ENCODE peak calls at places on chromosome 15, in ten cellular contexts. N is BE2C; I is CD8-positive, alpha-beta T cell; W is NB4; V is stomach; H is heart left ventricle; O is MM.1S; J is testis; K is choroid plexus epithelial cell; U is AG09309. E is an unnamed sample.

GRCh38 chr15:65323071-65323511 is 18.6 kb downstream of the RNU5B-1 start:
- DNase-seq in W (no peak), I (no peak), V (no peak), J (peak; percentile 85), U (no peak), K (peak; percentile 54), O (no peak), N (peak; percentile 97), H (peak; percentile 75), E (peak; percentile 41)

GRCh38 chr15:44713006-44713966 is 2.0 kb downstream of the B2M start:
- DNase-seq in I (no peak), H (no peak), J (no peak), O (peak; percentile 18), U (no peak), W (peak; percentile 52), V (no peak), N (no peak), K (peak; percentile 67), E (no peak)

GRCh38 chr15:37872661-37873060 is 61.8 kb upstream of the TMCO5A start:
- DNase-seq in O (no peak), W (no peak), H (no peak), J (no peak), N (no peak), U (no peak), V (no peak), I (no peak), K (peak; percentile 23), E (no peak)

GRCh38 chr15:73990250-73991005 is 1.7 kb downstream of the STOML1 start:
- DNase-seq in J (no peak), K (no peak), N (no peak), V (no peak), U (no peak), O (no peak), H (no peak), I (no peak), W (no peak), E (no peak)

GRCh38 chr15:44802336-44802735 is 66.0 kb downstream of the TRIM69 start:
- DNase-seq in U (no peak), K (no peak), J (no peak), W (no peak), V (no peak), H (no peak), O (peak; percentile 35), I (no peak), N (no peak), E (no peak)

GRCh38 chr15:70974004-70974832 is 81.6 kb downstream of the LRRC49 start:
- DNase-seq in V (no peak), J (no peak), H (no peak), K (peak; percentile 84), W (peak; percentile 47), U (peak; percentile 49), N (no peak), I (no peak), O (peak; percentile 24), E (no peak)

GRCh38 chr15:68252925-68253534 is 23.5 kb upstream of the CLN6 start:
- DNase-seq in J (peak; percentile 71), I (no peak), N (peak; percentile 42), K (peak; percentile 94), O (peak; percentile 88), V (peak; percentile 37), W (peak; percentile 83), U (peak; percentile 68), H (no peak), E (no peak)

GRCh38 chr15:20344601-20345400 is 196.8 kb downstream of the GOLGA6L6 start:
- DNase-seq in J (no peak), U (no peak), O (peak; percentile 6), N (no peak), H (peak; percentile 22), V (no peak), K (no peak), I (no peak), W (no peak), E (no peak)

DNA sequence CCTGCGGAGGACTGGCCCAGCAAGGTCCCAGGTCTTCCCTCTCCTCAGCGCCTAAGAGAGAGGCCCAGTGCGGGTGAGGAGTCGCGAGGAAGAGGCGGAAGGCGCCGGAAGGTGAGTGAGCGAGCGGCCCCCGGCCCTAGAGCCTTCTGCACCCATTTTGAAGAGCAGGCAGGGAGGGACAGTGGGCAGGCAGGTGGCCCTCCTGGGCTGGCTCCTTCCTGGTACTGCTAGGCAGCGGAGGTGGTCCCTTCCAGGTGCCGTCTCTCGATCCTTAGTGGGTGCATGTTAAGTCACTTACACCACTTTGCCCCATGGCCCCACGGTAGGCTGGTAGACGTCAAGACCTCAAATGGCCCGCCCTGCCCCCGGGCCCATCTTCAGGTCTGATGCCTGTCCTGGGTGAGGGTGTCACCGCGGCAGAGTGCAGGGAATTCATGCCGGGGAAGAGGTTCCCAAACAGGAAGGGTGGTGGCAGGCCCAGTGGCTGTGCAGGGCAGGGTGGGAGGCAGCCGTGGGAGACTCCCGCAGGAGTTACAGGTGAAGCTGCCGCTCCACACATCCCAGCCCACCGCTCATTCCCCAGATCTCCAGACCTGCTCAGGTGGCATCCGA is 14.4 kb downstream of the PAK6 start:
- DNase-seq in U (no peak), W (no peak), H (no peak), N (peak; percentile 5), K (no peak), V (no peak), J (no peak), O (no peak), I (no peak), E (no peak)
- H3K4me3 ChIP-seq in U (peak overlapping the region; percentile 42), W (no peak overlapping the region), H (peak overlapping the region; percentile 61), N (peak overlapping the region; percentile 48), K (peak overlapping the region; percentile 54), V (peak overlapping the region; percentile 61), J (peak overlapping the region; percentile 56), O (peak overlapping the region; percentile 68), I (peak overlapping the region; percentile 48), E (peak overlapping the region; percentile 30)

GRCh38 chr15:89227425-89227824 is 6.0 kb upstream of the RLBP1 start:
- DNase-seq in U (no peak), J (peak; percentile 74), W (no peak), V (no peak), K (no peak), H (no peak), N (no peak), O (no peak), I (no peak), E (no peak)

GRCh38 chr15:89231832-89232231 is 10.5 kb upstream of the RLBP1 start:
- DNase-seq in I (no peak), O (no peak), V (no peak), W (no peak), H (no peak), U (no peak), K (no peak), N (no peak), J (no peak), E (no peak)

GRCh38 chr15:89225588-89225987 is 4.2 kb upstream of the RLBP1 start:
- DNase-seq in K (no peak), J (no peak), O (no peak), I (no peak), U (no peak), N (no peak), V (no peak), W (no peak), H (no peak), E (no peak)

GRCh38 chr15:89226359-89227221 is 5.2 kb upstream of the RLBP1 start:
- DNase-seq in I (no peak), K (no peak), U (no peak), O (no peak), W (no peak), J (peak; percentile 94), H (no peak), N (no peak), V (no peak), E (no peak)

DNA sequence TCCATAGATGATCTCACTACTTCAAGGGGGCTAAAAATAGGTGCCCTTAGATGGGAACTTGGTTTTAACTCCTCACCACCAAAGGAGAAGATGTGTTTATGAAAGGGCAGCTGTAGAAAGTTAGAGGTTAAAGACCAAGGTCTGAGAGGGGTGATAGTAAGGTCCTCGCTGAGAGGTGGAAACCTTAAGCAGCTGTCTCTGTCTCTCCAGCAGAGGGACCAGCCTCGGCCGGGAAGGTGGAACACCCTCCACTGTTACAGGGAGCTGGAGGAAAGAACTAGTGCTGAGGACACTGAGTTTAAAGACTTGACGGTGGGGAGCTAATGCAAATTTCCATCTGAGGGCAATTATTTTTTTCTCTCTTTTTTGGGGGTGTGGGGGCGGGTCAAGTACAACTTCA is 8.9 kb upstream of the RLBP1 start:
- DNase-seq in W (peak; percentile 45), K (peak; percentile 16), N (no peak), O (no peak), H (no peak), U (no peak), I (no peak), V (no peak), J (no peak), E (no peak)
- TF ChIP-seq CTCF in W (peak; percentile 18), K (peak; percentile 49), N (peak; percentile 22), O (no peak), H (no peak), U (peak; percentile 23), I (no peak), V (no peak), J (no peak), E (no peak)

GRCh38 chr15:69910511-69910910 is 187.2 kb downstream of the TLE3 start:
- DNase-seq in V (no peak), I (no peak), K (no peak), J (no peak), U (no peak), H (no peak), N (no peak), W (no peak), O (no peak), E (no peak)

GRCh38 chr15:69908518-69909420 is 188.9 kb downstream of the TLE3 start:
- DNase-seq in V (no peak), J (peak; percentile 23), W (no peak), U (no peak), I (no peak), N (no peak), O (no peak), H (no peak), K (no peak), E (no peak)

GRCh38 chr15:69909719-69910444 is 187.8 kb downstream of the TLE3 start:
- DNase-seq in H (no peak), N (no peak), U (no peak), J (peak; percentile 73), W (peak; percentile 19), O (no peak), K (no peak), V (no peak), I (no peak), E (no peak)

GRCh38 chr15:69906256-69907185 is 191.2 kb downstream of the TLE3 start:
- DNase-seq in J (no peak), N (no peak), U (no peak), H (no peak), K (no peak), W (no peak), O (no peak), V (no peak), I (no peak), E (no peak)

DNA sequence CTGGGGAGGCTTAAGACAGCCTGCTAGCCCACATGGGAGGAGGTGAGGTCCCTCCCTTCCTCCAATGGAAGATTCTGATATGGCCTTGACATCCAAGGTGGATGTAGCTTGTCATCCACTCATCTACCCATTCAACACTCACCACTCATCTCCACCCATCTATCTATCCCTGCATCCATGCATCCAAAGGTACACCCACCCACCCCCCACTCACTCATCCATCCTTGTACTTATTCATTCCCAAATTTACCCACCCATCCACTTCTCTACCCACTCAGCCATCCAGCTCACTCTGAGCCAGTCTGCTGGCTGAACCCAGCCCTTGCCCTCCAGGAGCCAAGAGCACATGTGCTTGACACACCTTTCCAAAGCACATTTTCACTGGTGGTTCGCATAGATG is 189.7 kb downstream of the TLE3 start:
- DNase-seq in V (no peak), H (no peak), U (no peak), J (no peak), I (no peak), N (no peak), K (no peak), W (no peak), O (no peak), E (no peak)
- H3K4me3 ChIP-seq in V (no peak overlapping the region), H (no peak overlapping the region), U (no peak overlapping the region), J (no peak overlapping the region), I (no peak overlapping the region), N (no peak overlapping the region), K (no peak overlapping the region), W (no peak overlapping the region), O (no peak overlapping the region), E (no peak overlapping the region)

DNA sequence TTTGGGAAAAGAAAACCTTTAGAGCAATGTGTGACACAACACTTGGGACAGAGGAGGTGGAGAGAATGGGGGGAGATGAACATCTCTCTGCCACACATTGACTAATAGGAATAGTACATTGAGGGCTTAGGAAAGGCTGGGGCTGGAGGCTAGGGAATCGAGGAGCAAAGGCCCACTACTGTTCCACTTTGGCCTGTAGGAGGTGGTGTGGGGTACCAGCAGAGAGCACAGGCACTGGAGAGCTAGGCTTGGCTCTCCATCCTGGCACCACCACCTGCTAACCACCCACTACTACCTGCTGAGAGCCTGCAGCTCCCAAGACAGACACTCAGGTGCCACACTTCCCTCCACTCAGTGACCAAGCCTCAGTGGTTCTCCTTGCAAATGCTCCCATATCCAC is 19.4 kb downstream of the CCDC32 start:
- DNase-seq in N (no peak), H (no peak), K (no peak), U (no peak), V (no peak), O (no peak), J (no peak), I (no peak), W (no peak), E (no peak)
- TF ChIP-seq CTCF in N (no peak), H (no peak), K (peak; percentile 11), U (no peak), V (no peak), O (peak; percentile 24), J (no peak), I (no peak), W (no peak), E (no peak)